ENCODE peak calls at places on chromosomes 3 and 15, in four cellular contexts. Q is heart right ventricle, I is tibial artery, B is A549. R is an unnamed sample.
A peak's percentile ranks its signal among the peaks of the same experiment; 100 is the strongest.

GRCh38 chr3:174547801-174548200 is 311.3 kb upstream of the NAALADL2 start:
- DNase-seq in B (no peak), Q (no peak), I (no peak), R (peak; percentile 10)

GRCh38 chr15:68206711-68207151 is 1.6 kb upstream of the CALML4 start:
- DNase-seq in I (no peak), B (no peak), Q (no peak), R (no peak)

GRCh38 chr15:69475769-69476358 is 23.2 kb downstream of the RPLP1 start:
- DNase-seq in Q (peak; percentile 73), I (peak; percentile 85), B (peak; percentile 83), R (no peak)

GRCh38 chr3:172065967-172066762 is 26.8 kb downstream of the FNDC3B start:
- DNase-seq in Q (no peak), I (no peak), B (peak; percentile 70), R (no peak)

GRCh38 chr15:99371180-99372103 is 120.2 kb downstream of the LRRC28 start:
- DNase-seq in B (no peak), Q (no peak), I (no peak), R (no peak)

GRCh38 chr3:107985496-107985895 is 105.3 kb downstream of the CD47 start:
- DNase-seq in B (no peak), Q (no peak), I (no peak), R (no peak)

GRCh38 chr3:174268061-174268460 is 591.1 kb upstream of the NAALADL2 start:
- DNase-seq in I (no peak), Q (no peak), B (no peak), R (no peak)

GRCh38 chr3:58487140-58487886 is 4.6 kb upstream of the KCTD6 start:
- DNase-seq in I (peak; percentile 69), Q (peak; percentile 19), B (peak; percentile 31), R (no peak)

GRCh38 chr3:87462228-87462627 is 185.8 kb upstream of the POU1F1 start:
- DNase-seq in Q (no peak), I (no peak), B (no peak), R (no peak)

GRCh38 chr15:57146394-57147140 is 228.1 kb downstream of the TCF12 start:
- DNase-seq in Q (peak; percentile 57), B (peak; percentile 56), I (no peak), R (no peak)

GRCh38 chr3:37987315-37987697 is 3.3 kb upstream of the VILL start:
- DNase-seq in B (no peak), I (peak; percentile 42), Q (no peak), R (no peak)

GRCh38 chr15:60945196-60945595 is 283.9 kb downstream of the RORA start:
- DNase-seq in Q (peak; percentile 75), I (peak; percentile 91), B (no peak), R (no peak)

GRCh38 chr3:154758109-154758868 is 321.8 kb upstream of the MME start:
- DNase-seq in I (no peak), B (peak; percentile 25), Q (no peak), R (no peak)

GRCh38 chr3:42735021-42735420 is 32.4 kb upstream of the HHATL start:
- DNase-seq in B (no peak), I (no peak), Q (no peak), R (no peak)

GRCh38 chr3:140216249-140216648 is 281.3 kb downstream of the CLSTN2 start:
- DNase-seq in I (no peak), B (peak; percentile 1), Q (no peak), R (no peak)

GRCh38 chr3:127658234-127658633 is 14.5 kb upstream of the ABTB1 start:
- DNase-seq in I (no peak), Q (no peak), B (no peak), R (no peak)
- H3K4me3 ChIP-seq in I (no peak overlapping the region), Q (no peak overlapping the region), B (no peak overlapping the region), R (no peak overlapping the region)

GRCh38 chr3:149282836-149283235 is 50.6 kb downstream of the TM4SF18 start:
- DNase-seq in B (no peak), Q (no peak), I (no peak), R (no peak)

GRCh38 chr3:149284034-149284433 is 49.4 kb downstream of the TM4SF18 start:
- DNase-seq in Q (no peak), B (no peak), I (no peak), R (no peak)

GRCh38 chr3:149283401-149283800 is 50.0 kb downstream of the TM4SF18 start:
- DNase-seq in Q (no peak), B (no peak), I (no peak), R (no peak)

GRCh38 chr3:149291178-149291577 is 42.3 kb downstream of the TM4SF18 start:
- DNase-seq in B (peak; percentile 33), Q (no peak), I (no peak), R (no peak)

DNA sequence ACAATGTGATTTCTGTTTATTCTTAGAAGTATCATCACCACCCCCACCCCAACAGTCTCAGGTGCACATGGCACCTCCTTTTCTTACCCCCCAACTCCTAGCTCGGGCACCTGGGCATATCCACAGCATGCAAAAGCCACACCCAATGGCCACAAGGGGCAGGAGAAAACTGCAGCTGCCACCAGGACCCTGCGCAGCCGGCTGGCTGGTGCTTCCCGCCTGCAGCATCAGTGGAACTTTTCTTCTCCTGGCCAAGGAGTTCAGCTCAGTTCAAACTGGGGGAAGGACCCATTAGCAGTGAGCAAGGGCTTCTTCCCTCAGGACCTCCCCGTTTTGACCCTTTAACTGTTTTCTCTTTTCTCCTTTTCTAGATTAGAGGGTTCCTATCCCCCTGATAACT is 44.8 kb downstream of the TM4SF18 start:
- DNase-seq in B (no peak), I (no peak), Q (no peak), R (no peak)
- TF ChIP-seq CTCF in B (no peak), I (no peak), Q (no peak), R (no peak)

DNA sequence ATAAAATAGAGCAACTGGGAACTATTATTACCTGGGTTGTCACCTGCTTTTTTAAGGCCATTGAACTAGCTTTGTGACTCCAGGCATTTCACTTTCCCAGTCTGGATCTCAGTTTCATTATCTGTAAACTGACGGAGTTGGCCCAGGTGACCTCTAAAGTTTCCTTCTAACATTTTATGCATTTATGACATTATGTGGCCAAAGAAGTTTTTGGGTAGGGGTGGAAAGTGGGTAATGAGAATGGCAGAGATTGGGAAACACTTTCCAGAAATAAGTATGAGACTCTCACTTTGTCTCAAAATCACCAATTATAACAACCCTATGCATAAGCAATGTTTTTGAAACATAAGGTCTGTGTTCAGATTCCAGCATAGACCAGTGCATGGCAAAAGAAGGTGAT is 99.1 kb upstream of the ARHGEF3 start:
- DNase-seq in B (no peak), Q (no peak), I (no peak), R (no peak)
- H3K27ac ChIP-seq in B (no peak overlapping the region), Q (no peak overlapping the region), I (no peak overlapping the region), R (no peak overlapping the region)

GRCh38 chr15:66154581-66154980 is 99.0 kb downstream of the MEGF11 start:
- DNase-seq in Q (no peak), B (no peak), I (no peak), R (no peak)
- H3K4me3 ChIP-seq in Q (no peak overlapping the region), B (no peak overlapping the region), I (no peak overlapping the region), R (no peak overlapping the region)

DNA sequence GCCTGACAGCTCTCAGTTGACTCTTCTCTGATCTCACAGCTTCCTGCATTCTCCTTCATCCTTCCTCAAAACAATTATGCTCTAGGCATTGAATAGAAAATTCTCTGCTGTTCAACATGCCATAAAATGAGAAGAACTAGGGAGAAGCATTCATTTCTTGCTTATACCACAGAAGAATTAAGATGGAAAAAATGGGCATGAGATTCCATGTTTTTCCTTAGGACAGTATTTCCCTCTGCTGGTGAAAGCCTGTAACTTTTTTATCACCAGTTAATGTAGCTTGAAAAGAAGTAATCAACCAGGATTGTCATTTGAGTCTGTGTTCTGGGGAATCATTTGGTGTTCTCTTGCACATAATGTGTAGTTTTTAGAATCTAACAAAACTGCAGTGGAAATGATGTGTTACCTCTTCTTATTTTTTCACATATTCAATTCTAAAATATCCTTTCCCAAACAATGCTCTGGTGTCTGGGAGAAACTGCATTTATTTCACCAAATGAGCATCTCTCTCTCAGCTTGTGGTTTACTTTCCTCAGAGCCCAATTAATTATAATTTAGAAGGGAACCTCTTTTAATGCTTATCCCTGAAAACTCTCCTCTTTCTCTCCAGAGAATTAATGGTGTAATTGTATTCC is 92.8 kb upstream of the DCBLD2 start:
- DNase-seq in Q (no peak), B (peak; percentile 69), I (no peak), R (peak; percentile 49)
- TF ChIP-seq CTCF in Q (peak; percentile 81), B (peak; percentile 90), I (peak; percentile 85), R (peak; percentile 77)

GRCh38 chr3:157407769-157408168 is 28.9 kb upstream of the PTX3 start:
- DNase-seq in Q (no peak), I (no peak), B (no peak), R (no peak)
- H3K27ac ChIP-seq in Q (no peak overlapping the region), I (no peak overlapping the region), B (no peak overlapping the region), R (no peak overlapping the region)

DNA sequence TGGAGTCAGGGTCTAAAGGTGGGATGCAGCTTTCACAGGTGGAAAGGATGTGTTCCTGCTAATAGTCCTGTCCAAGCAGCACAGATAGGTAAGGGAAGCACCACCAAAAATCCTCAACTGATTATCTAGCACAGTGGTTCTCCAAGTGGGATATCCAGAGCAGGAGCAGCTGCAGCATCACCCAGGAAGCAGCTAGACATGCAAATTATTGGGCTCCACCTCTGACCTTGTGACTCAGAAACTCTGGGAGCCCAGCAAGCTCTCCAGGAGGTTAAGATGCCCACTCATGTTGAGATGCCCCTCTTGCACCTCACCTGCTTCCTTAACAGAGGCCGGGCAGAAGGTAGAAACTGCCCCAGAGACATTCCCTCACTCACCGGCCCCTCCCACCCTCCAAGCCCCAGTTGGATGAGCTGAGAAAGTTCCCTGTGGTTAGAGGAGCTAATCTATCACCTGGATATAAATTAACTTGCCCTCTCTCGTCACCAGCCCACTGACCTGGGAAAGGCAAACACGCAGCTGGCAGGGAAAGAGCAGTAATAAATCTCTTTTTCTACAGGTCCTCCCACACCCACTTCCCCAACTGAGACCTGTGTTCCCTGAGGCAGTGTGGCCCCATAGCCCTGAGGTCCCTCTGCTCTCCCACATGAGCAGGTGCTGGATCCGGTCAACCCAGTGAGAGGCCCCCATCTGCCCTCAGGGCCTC is 39.3 kb downstream of the ADCY5 start:
- DNase-seq in B (peak; percentile 45), I (no peak), Q (no peak), R (no peak)
- H3K4me3 ChIP-seq in B (no peak overlapping the region), I (no peak overlapping the region), Q (no peak overlapping the region), R (no peak overlapping the region)